ENCODE peak calls at places on chromosomes 1 and 21, in four cellular contexts. G is HepG2, C is GM12878, S is K562. Y is an unnamed sample.

GRCh38 chr1:155481761-155482160 is 80.8 kb downstream of the ASH1L start:
- DNase-seq in G (no peak), C (no peak), S (no peak), Y (no peak)

GRCh38 chr1:50426702-50427085 is 3.5 kb upstream of the DMRTA2 start:
- DNase-seq in G (no peak), C (no peak), S (no peak), Y (no peak)

GRCh38 chr1:27862004-27862403 is 10.3 kb upstream of the THEMIS2 start:
- DNase-seq in G (no peak), C (no peak), S (no peak), Y (no peak)

GRCh38 chr1:23701996-23702395 is 10.4 kb downstream of the RPL11 start:
- DNase-seq in G (no peak), C (no peak), S (no peak), Y (no peak)

GRCh38 chr1:225374996-225375395 is 52.8 kb downstream of the LBR start:
- DNase-seq in G (no peak), C (no peak), S (no peak), Y (no peak)

GRCh38 chr1:180551997-180552396 is 6.8 kb upstream of the OVAAL start:
- DNase-seq in G (no peak), C (no peak), S (no peak), Y (no peak)

GRCh38 chr1:161088587-161089110 is 709 bp downstream of the NECTIN4 start:
- DNase-seq in G (no peak), C (no peak), S (no peak), Y (no peak)

GRCh38 chr1:30101477-30102227 is 621.7 kb downstream of the MATN1 start:
- DNase-seq in G (no peak), C (no peak), S (peak; percentile 53), Y (peak; percentile 75)

GRCh38 chr1:61782771-61783170 is 40.5 kb downstream of the PATJ start:
- DNase-seq in G (no peak), C (peak; percentile 71), S (peak; percentile 11), Y (no peak)

GRCh38 chr1:85111709-85112108 is 63.4 kb upstream of the MCOLN3 start:
- DNase-seq in G (no peak), C (no peak), S (no peak), Y (no peak)

GRCh38 chr21:43341349-43342163 is 85.4 kb downstream of the SIK1 start:
- DNase-seq in G (no peak), C (no peak), S (no peak), Y (no peak)

GRCh38 chr1:97277891-97278662 is 556.5 kb downstream of the PTBP2 start:
- DNase-seq in G (no peak), C (no peak), S (no peak), Y (no peak)

GRCh38 chr1:30410153-30410851 is 313.1 kb downstream of the MATN1 start:
- DNase-seq in G (no peak), C (no peak), S (no peak), Y (no peak)

GRCh38 chr1:229621663-229622062 is 4.3 kb downstream of the TAF5L start:
- DNase-seq in G (no peak), C (no peak), S (no peak), Y (no peak)

GRCh38 chr1:119367332-119368124 is 1.1 kb upstream of the HAO2 start:
- DNase-seq in G (peak; percentile 53), C (no peak), S (peak; percentile 59), Y (peak; percentile 63)

GRCh38 chr1:181350146-181350545 is 133.2 kb upstream of the CACNA1E start:
- DNase-seq in G (no peak), C (no peak), S (no peak), Y (no peak)

GRCh38 chr1:206736878-206737728 is 33.5 kb upstream of the IL19 start:
- DNase-seq in G (no peak), C (no peak), S (no peak), Y (no peak)

GRCh38 chr21:46182548-46183336 is 1.5 kb downstream of the SPATC1L start:
- DNase-seq in G (no peak), C (no peak), S (peak; percentile 38), Y (no peak)

GRCh38 chr1:32639489-32640075 is 10.8 kb downstream of the ZBTB8OS start:
- DNase-seq in G (no peak), C (no peak), S (no peak), Y (no peak)

DNA sequence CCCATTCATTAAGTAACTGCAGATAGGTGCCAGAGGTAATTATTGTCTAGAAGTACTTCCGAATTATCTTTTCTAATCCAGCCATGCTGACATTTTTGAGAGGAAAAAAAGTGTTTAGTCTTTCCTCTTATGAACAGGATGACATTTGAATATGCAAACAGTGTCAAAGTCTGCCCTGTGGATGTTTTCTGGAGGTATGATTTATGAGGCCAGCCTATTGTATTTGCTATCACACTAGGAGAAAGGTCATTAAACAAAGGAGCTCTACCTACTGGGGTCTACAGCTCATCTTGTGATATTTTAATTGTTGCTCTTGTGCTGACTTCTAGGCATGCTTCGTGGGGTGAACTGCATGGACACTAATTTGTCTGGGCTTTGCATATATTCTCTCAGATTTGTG is 559.7 kb upstream of the CAMK1G start:
- DNase-seq in G (no peak), C (no peak), S (no peak), Y (no peak)
- TF ChIP-seq FOXM1 in G (no peak), C (no peak), S (no peak), Y (no peak)

DNA sequence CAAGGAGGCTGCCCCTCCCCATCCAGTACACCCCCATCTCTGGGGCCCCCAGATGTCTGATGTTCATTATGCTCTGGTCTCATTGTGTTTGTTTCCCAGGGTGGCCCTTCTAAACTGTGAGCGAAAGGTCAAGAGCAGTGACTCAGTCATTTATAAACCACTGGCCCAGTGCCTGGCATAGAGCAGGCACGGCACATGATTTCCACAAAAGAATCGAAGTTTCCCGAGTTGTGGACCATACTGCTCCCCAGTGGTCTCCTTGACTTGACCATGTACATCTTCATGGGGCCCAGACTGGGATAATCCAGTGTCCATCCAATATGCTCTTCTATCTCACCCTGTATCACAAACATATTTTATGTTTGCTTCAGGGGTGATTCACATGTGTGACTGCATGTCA is 153.3 kb downstream of the NR5A2 start:
- DNase-seq in G (no peak), C (no peak), S (no peak), Y (no peak)
- TF ChIP-seq FOXK2 in G (no peak), C (no peak), S (no peak), Y (no peak)

DNA sequence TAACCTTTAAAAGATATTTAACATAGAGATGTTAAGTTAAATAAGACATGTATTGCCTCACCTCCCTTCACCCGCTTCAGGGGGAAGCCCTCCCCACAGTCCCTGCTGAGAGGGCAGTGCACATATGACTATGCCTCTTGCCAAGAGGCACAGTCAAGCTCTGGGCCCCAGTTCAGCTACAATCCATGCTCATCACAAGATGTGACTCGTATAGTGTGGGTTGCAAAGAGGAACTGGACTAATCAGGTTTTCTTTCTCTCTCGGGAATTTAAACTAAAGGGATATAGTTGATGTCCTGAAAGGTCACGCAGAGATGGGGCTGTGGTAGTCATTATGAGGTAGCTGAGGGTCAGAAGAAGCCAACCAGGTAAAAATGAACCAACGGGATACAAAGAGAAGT is 35.6 kb downstream of the LYST start:
- DNase-seq in G (no peak), C (peak; percentile 35), S (no peak), Y (no peak)
- TF ChIP-seq FOXM1 in G (no peak), C (no peak), S (no peak), Y (no peak)

GRCh38 chr1:59141267-59141863 is 155.5 kb upstream of the FGGY start:
- DNase-seq in G (no peak), C (no peak), S (no peak), Y (no peak)
- TF ChIP-seq FOXK2 in G (no peak), C (no peak), S (no peak), Y (no peak)

GRCh38 chr1:5753431-5754078 is 238.7 kb downstream of the NPHP4 start:
- DNase-seq in G (no peak), C (no peak), S (no peak), Y (no peak)

GRCh38 chr1:5752715-5753330 is 239.4 kb downstream of the NPHP4 start:
- DNase-seq in G (no peak), C (no peak), S (no peak), Y (no peak)

GRCh38 chr1:5750186-5751170 is 241.7 kb downstream of the NPHP4 start:
- DNase-seq in G (no peak), C (no peak), S (no peak), Y (no peak)

GRCh38 chr1:5751171-5751556 is 241.1 kb downstream of the NPHP4 start:
- DNase-seq in G (no peak), C (no peak), S (no peak), Y (no peak)

GRCh38 chr1:5751833-5752714 is 240.2 kb downstream of the NPHP4 start:
- DNase-seq in G (no peak), C (no peak), S (no peak), Y (no peak)
- TF ChIP-seq FOXM1 in G (no peak), C (no peak), S (no peak), Y (no peak)

GRCh38 chr21:41112740-41113692 is 54.9 kb upstream of the BACE2 start:
- DNase-seq in G (no peak), C (no peak), S (no peak), Y (no peak)
- TF ChIP-seq FOXK2 in G (no peak), C (no peak), S (no peak), Y (no peak)

GRCh38 chr1:197173571-197174482 is 27.4 kb upstream of the ASPM start:
- DNase-seq in G (peak; percentile 91), C (no peak), S (no peak), Y (no peak)
- TF ChIP-seq FOXM1 in G (no peak), C (no peak), S (no peak), Y (no peak)

GRCh38 chr1:171743014-171743870 is 1.4 kb upstream of the VAMP4 start:
- DNase-seq in G (no peak), C (no peak), S (no peak), Y (no peak)
- TF ChIP-seq FOXK2 in G (no peak), C (no peak), S (no peak), Y (no peak)

GRCh38 chr1:219941179-219942118 is 13.1 kb upstream of the SLC30A10 start:
- DNase-seq in G (no peak), C (no peak), S (no peak), Y (no peak)

GRCh38 chr1:219940707-219941106 is 12.3 kb upstream of the SLC30A10 start:
- DNase-seq in G (no peak), C (no peak), S (no peak), Y (no peak)

DNA sequence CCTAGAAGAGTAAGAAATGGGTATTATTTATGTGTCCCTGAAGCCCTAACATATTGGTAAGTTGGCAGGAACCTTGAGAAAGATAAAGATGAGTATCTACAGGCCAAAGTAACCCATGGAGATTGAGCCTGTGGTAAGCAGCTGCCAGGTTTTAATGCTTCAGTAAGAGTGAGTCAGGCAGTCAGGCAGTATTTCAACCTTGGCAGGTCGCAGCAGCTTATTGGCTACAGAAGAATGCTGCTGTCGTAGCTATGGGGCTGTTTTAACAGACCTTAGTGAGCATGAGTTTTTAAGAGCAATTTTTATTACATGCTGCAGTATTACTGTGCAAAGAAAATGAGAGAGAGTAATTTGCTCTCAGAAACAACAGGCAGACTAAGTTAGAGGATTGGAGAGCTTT is 10.3 kb upstream of the SLC30A10 start:
- DNase-seq in G (no peak), C (no peak), S (peak; percentile 68), Y (peak; percentile 39)
- TF ChIP-seq FOXM1 in G (no peak), C (no peak), S (no peak), Y (no peak)

GRCh38 chr21:33041981-33042380 is 16.2 kb downstream of the OLIG2 start:
- DNase-seq in G (no peak), C (no peak), S (no peak), Y (no peak)

GRCh38 chr21:33036430-33037162 is 10.9 kb downstream of the OLIG2 start:
- DNase-seq in G (no peak), C (no peak), S (no peak), Y (no peak)

GRCh38 chr21:33040215-33040614 is 14.5 kb downstream of the OLIG2 start:
- DNase-seq in G (no peak), C (no peak), S (no peak), Y (no peak)

GRCh38 chr21:33042812-33043211 is 17.1 kb downstream of the OLIG2 start:
- DNase-seq in G (no peak), C (no peak), S (no peak), Y (no peak)

GRCh38 chr21:33039542-33039941 is 13.8 kb downstream of the OLIG2 start:
- DNase-seq in G (no peak), C (no peak), S (no peak), Y (no peak)
- TF ChIP-seq FOXK2 in G (no peak), C (no peak), S (no peak), Y (no peak)